ENCODE peak calls at places on chromosomes 5 and 9, in ten cellular contexts. X is SK-N-SH; U is CD8-positive, alpha-beta T cell; C is endodermal cell; K is DMS 273 treated with DMSO at 0.1 percent for 48 hours; Z is sciatic nerve; I is T-helper 2 cell; P is hepatic stellate cell; T is CD4-positive, CD25-positive, alpha-beta regulatory T cell; D is activated CD8-positive, alpha-beta T cell treated with anti-CD3 and anti-CD28 coated beads, Interleukin-2, amount 10 ng/mL, durations not matched to agents 7 days and 5 days. L is an unnamed sample.

GRCh38 chr5:94788527-94788926 is 170.1 kb downstream of the SLF1 start:
- DNase-seq in T (no peak), K (no peak), I (no peak), D (no peak), Z (no peak), X (no peak), C (no peak), P (no peak), U (no peak), L (no peak)

GRCh38 chr5:180525363-180525762 is 31.2 kb downstream of the CNOT6 start:
- DNase-seq in U (no peak), T (peak), P (no peak), C (no peak), Z (no peak), K (no peak), X (no peak), D (no peak), I (peak), L (no peak)

GRCh38 chr5:71882826-71883744 is 164.0 kb downstream of the CARTPT start:
- DNase-seq in K (no peak), D (no peak), I (no peak), T (no peak), X (peak), Z (no peak), C (no peak), U (no peak), P (peak), L (no peak)

GRCh38 chr9:95516736-95517558 is at the start of gene PTCH1:
- DNase-seq in Z (peak), K (no peak), T (peak), D (peak), I (peak), P (no peak), C (peak), U (no peak), X (peak), L (peak)

GRCh38 chr5:93162201-93162654 is 418.8 kb downstream of the NR2F1-AS1 start:
- DNase-seq in Z (no peak), D (no peak), C (no peak), U (no peak), X (no peak), K (no peak), I (no peak), T (no peak), P (no peak), L (peak)

GRCh38 chr5:9813305-9813704 is 183.2 kb upstream of the TAS2R1 start:
- DNase-seq in X (no peak), P (no peak), U (no peak), K (no peak), T (no peak), D (no peak), C (no peak), I (no peak), Z (no peak), L (no peak)

GRCh38 chr9:68704804-68705635 is at the start of gene PIP5K1B:
- DNase-seq in T (peak), K (peak), D (peak), C (peak), P (peak), X (peak), Z (peak), I (peak), U (no peak), L (peak)

GRCh38 chr5:153187503-153187902 is 303.0 kb upstream of the GRIA1 start:
- DNase-seq in K (no peak), T (no peak), X (no peak), Z (no peak), D (no peak), P (no peak), I (no peak), U (no peak), C (no peak), L (no peak)

GRCh38 chr9:133162802-133163558 is 734 bp downstream of the GBGT1 start:
- DNase-seq in X (no peak), K (no peak), T (no peak), U (no peak), P (no peak), D (no peak), Z (peak), C (peak), I (no peak), L (no peak)

GRCh38 chr5:6321078-6321477 is 57.3 kb downstream of the MED10 start:
- DNase-seq in K (no peak), D (no peak), X (no peak), I (no peak), P (no peak), Z (no peak), T (no peak), U (no peak), C (no peak), L (no peak)

GRCh38 chr5:111070272-111071134 is 1.0 kb upstream of the TSLP start:
- DNase-seq in Z (peak), P (no peak), D (peak), U (no peak), K (no peak), I (peak), X (no peak), T (no peak), C (peak), L (peak)

GRCh38 chr5:1508679-1509290 is 15.0 kb downstream of the LPCAT1 start:
- DNase-seq in U (no peak), D (no peak), Z (peak), I (no peak), P (no peak), K (no peak), T (no peak), C (peak), X (no peak), L (no peak)

GRCh38 chr5:126106032-126106431 is 317.2 kb upstream of the GRAMD2B start:
- DNase-seq in U (no peak), P (no peak), I (no peak), D (no peak), X (no peak), C (no peak), K (no peak), Z (no peak), T (no peak), L (peak)

GRCh38 chr9:88653926-88654325 is 118.9 kb downstream of the NXNL2 start:
- DNase-seq in I (no peak), U (no peak), K (no peak), X (no peak), P (no peak), C (no peak), Z (no peak), D (no peak), T (no peak), L (peak)

GRCh38 chr5:52674815-52675545 is 112.7 kb upstream of the ITGA1 start:
- DNase-seq in U (no peak), I (no peak), X (no peak), P (peak), C (no peak), T (no peak), D (no peak), Z (no peak), K (no peak), L (peak)

GRCh38 chr9:120538339-120538738 is 41.6 kb downstream of the CDK5RAP2 start:
- DNase-seq in C (no peak), U (no peak), D (no peak), I (no peak), T (no peak), X (peak), P (peak), Z (no peak), K (no peak), L (peak)

GRCh38 chr5:149358294-149358651 is 427 bp downstream of the PCYOX1L start:
- DNase-seq in X (peak), K (no peak), U (no peak), C (no peak), Z (no peak), T (peak), I (peak), D (peak), P (no peak), L (no peak)